ENCODE peak calls at places on chromosomes 4 and X, in seven cellular contexts. E is HepG2, Z is hepatocyte, S is AG04450, O is colonic mucosa, G is spleen, C is mammary epithelial cell. P is an unnamed sample.

GRCh38 chr4:7811536-7812190 is 128.0 kb downstream of the AFAP1 start:
- DNase-seq in E (no peak), Z (peak), S (peak), O (peak), G (no peak), C (peak), P (no peak)

GRCh38 chr4:158763462-158763861 is 5.4 kb upstream of the FNIP2 start:
- DNase-seq in E (no peak), Z (no peak), S (no peak), O (no peak), G (no peak), C (no peak), P (no peak)

GRCh38 chr4:74111990-74112389 is 13.0 kb upstream of the CXCL2 start:
- DNase-seq in E (no peak), Z (no peak), S (no peak), O (no peak), G (no peak), C (peak), P (no peak)

GRCh38 chr4:102466298-102466697 is 34.9 kb upstream of the NFKB1 start:
- DNase-seq in E (no peak), Z (no peak), S (no peak), O (no peak), G (no peak), C (peak), P (no peak)

GRCh38 chr4:10722957-10723356 is 38.4 kb upstream of the CLNK start:
- DNase-seq in E (no peak), Z (no peak), S (no peak), O (no peak), G (no peak), C (no peak), P (no peak)

GRCh38 chrX:46179748-46180147 is 365.5 kb downstream of the ZNF674 start:
- DNase-seq in E (no peak), Z (no peak), S (no peak), O (no peak), G (no peak), C (no peak), P (no peak)

GRCh38 chr4:39030726-39031125 is 1.5 kb downstream of the TMEM156 start:
- DNase-seq in E (no peak), Z (no peak), S (no peak), O (no peak), G (no peak), C (no peak), P (no peak)

GRCh38 chr4:39976945-39977488 is 694 bp downstream of the PDS5A start:
- DNase-seq in E (no peak), Z (peak), S (no peak), O (peak), G (no peak), C (peak), P (no peak)

GRCh38 chr4:38060829-38061431 is 100.7 kb downstream of the PTTG2 start:
- DNase-seq in E (no peak), Z (peak), S (no peak), O (no peak), G (no peak), C (no peak), P (no peak)

GRCh38 chr4:154014401-154015105 is 225.7 kb upstream of the SFRP2 start:
- DNase-seq in E (no peak), Z (no peak), S (no peak), O (no peak), G (no peak), C (no peak), P (no peak)

GRCh38 chr4:86918539-86919072 is 16.2 kb upstream of the AFF1 start:
- DNase-seq in E (peak), Z (peak), S (no peak), O (no peak), G (no peak), C (peak), P (no peak)

GRCh38 chrX:4762196-4762595 is 1048.7 kb upstream of the PRKX start:
- DNase-seq in E (no peak), Z (no peak), S (no peak), O (no peak), G (no peak), C (no peak), P (no peak)

GRCh38 chr4:159298502-159298901 is 195.6 kb downstream of the RAPGEF2 start:
- DNase-seq in E (no peak), Z (no peak), S (no peak), O (no peak), G (no peak), C (peak), P (no peak)

GRCh38 chr4:68865760-68866159 is 50.0 kb downstream of the UGT2B10 start:
- DNase-seq in E (no peak), Z (no peak), S (no peak), O (no peak), G (no peak), C (no peak), P (no peak)

GRCh38 chrX:135396109-135396508 is 25.6 kb upstream of the SMIM10L2A start:
- DNase-seq in E (no peak), Z (no peak), S (no peak), O (no peak), G (no peak), C (peak), P (peak)

GRCh38 chr4:8287606-8288280 is 18.2 kb downstream of the HTRA3 start:
- DNase-seq in E (no peak), Z (no peak), S (no peak), O (no peak), G (peak), C (no peak), P (no peak)

GRCh38 chrX:100928660-100929613 is at the start of gene XKRX:
- DNase-seq in E (no peak), Z (peak), S (no peak), O (peak), G (peak), C (peak), P (no peak)

GRCh38 chrX:78747471-78747870 is at the start of gene LPAR4:
- DNase-seq in E (no peak), Z (peak), S (no peak), O (no peak), G (no peak), C (no peak), P (no peak)

GRCh38 chrX:21691512-21692018 is 33.4 kb upstream of the KLHL34 start:
- DNase-seq in E (no peak), Z (no peak), S (no peak), O (no peak), G (no peak), C (peak), P (no peak)

GRCh38 chr4:22268350-22269025 is 247.4 kb downstream of the ADGRA3 start:
- DNase-seq in E (peak), Z (peak), S (no peak), O (no peak), G (no peak), C (peak), P (no peak)

GRCh38 chrX:73765776-73766465 is 202.9 kb downstream of the CHIC1 start:
- DNase-seq in E (no peak), Z (no peak), S (no peak), O (no peak), G (no peak), C (no peak), P (no peak)

GRCh38 chr4:138405439-138405838 is 163.3 kb upstream of the SLC7A11 start:
- DNase-seq in E (no peak), Z (peak), S (no peak), O (no peak), G (no peak), C (peak), P (no peak)

GRCh38 chr4:37822220-37822619 is 4.3 kb upstream of the PGM2 start:
- DNase-seq in E (no peak), Z (no peak), S (no peak), O (no peak), G (no peak), C (no peak), P (peak)

GRCh38 chrX:135302269-135302873 is 6.9 kb upstream of the ETDC start:
- DNase-seq in E (no peak), Z (no peak), S (no peak), O (no peak), G (no peak), C (no peak), P (no peak)

GRCh38 chr4:55336138-55337034 is 9.7 kb upstream of the SRD5A3 start:
- DNase-seq in E (no peak), Z (no peak), S (no peak), O (no peak), G (no peak), C (no peak), P (no peak)

GRCh38 chr4:126775485-126776106 is 857.2 kb upstream of the INTU start:
- DNase-seq in E (no peak), Z (no peak), S (no peak), O (no peak), G (no peak), C (no peak), P (no peak)

GRCh38 chrX:148700021-148700420 is 199.6 kb downstream of the AFF2 start:
- DNase-seq in E (no peak), Z (no peak), S (no peak), O (no peak), G (no peak), C (no peak), P (no peak)

GRCh38 chr4:40228497-40229365 is 31.9 kb downstream of the RHOH start:
- DNase-seq in E (no peak), Z (no peak), S (no peak), O (no peak), G (no peak), C (no peak), P (no peak)

GRCh38 chr4:93617596-93617995 is 211.0 kb upstream of the ATOH1 start:
- DNase-seq in E (no peak), Z (no peak), S (no peak), O (no peak), G (no peak), C (no peak), P (no peak)

GRCh38 chr4:15343581-15343980 is 84.3 kb upstream of the C1QTNF7 start:
- DNase-seq in E (no peak), Z (no peak), S (no peak), O (no peak), G (no peak), C (no peak), P (no peak)

GRCh38 chrX:21730011-21730410 is 27.9 kb downstream of the SMPX start:
- DNase-seq in E (no peak), Z (no peak), S (no peak), O (no peak), G (no peak), C (no peak), P (no peak)

GRCh38 chrX:53125506-53125905 is 31.6 kb downstream of the KANTR start:
- DNase-seq in E (no peak), Z (no peak), S (no peak), O (no peak), G (no peak), C (no peak), P (no peak)

GRCh38 chr4:168917150-168917779 is 92.8 kb downstream of the CBR4 start:
- DNase-seq in E (peak), Z (peak), S (no peak), O (no peak), G (no peak), C (no peak), P (no peak)

GRCh38 chr4:83013420-83013867 is 2.8 kb upstream of the LIN54 start:
- DNase-seq in E (no peak), Z (no peak), S (no peak), O (no peak), G (no peak), C (no peak), P (no peak)

DNA sequence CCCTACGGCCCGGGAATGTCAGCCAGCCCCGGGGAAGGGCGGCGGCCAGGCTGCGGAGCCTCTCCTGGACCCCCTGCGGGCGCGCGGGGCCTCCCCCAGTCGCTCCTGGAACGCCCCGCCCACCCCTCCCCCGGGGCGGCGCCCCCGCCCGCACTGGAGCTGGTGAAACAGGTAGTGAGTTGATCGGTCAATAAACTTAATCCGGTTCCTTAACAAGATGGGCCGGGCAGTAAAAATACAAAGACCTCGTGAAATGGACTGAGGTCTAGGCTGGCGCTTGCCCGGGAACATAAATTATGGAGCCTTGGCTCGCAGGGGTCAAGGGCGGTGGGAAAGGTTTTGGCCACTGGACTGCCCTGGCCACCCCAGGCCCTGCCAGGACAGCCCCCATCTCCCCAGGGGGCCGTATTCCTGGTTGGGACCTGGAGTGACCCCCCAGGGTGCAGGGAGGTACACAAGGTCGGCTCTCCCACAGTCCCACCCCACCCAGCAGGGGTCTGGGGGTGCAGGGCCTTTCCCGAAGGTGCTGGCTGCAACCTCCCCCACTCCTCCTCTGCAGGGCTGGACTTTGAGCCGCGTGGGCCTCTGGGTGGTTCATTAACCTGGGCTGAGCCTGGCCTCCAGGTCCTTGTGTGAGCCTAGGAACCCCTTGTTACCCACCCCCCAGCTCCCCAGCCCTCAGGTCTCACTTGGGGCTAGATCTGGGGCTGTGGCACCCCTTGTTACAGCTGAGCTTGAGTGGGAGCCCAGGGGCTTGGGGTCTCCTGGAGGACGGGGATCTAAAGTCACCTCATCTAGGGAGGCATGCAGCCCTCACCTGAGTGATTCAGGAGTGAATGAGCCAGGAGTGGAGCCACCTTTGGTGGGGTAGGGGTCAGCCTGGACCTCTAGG is 2.5 kb downstream of the FGFR3 start:
- DNase-seq in E (peak), Z (peak), S (no peak), O (peak), G (no peak), C (no peak), P (peak)
- H3K4me3 ChIP-seq in E (peak), Z (peak), S (no peak), O (peak), G (peak), C (peak), P (peak)

GRCh38 chrX:153927936-153928760 is 2.1 kb upstream of the ARHGAP4 start:
- DNase-seq in E (peak), Z (peak), S (peak), O (peak), G (peak), C (peak), P (peak)
- TF ChIP-seq CTCF in E (peak), Z (peak), S (peak), O (no peak), G (peak), C (peak), P (peak)

GRCh38 chrX:118730500-118731247 is 3.3 kb downstream of the IL13RA1 start:
- DNase-seq in E (no peak), Z (no peak), S (no peak), O (no peak), G (no peak), C (peak), P (no peak)
- H3K4me3 ChIP-seq in E (peak), Z (no peak), S (peak), O (no peak), G (no peak), C (no peak), P (no peak)

GRCh38 chr4:71526626-71527406 is 188.0 kb downstream of the SLC4A4 start:
- DNase-seq in E (no peak), Z (no peak), S (no peak), O (no peak), G (no peak), C (no peak), P (no peak)
- TF ChIP-seq CTCF in E (no peak), Z (no peak), S (peak), O (no peak), G (no peak), C (no peak), P (peak)

DNA sequence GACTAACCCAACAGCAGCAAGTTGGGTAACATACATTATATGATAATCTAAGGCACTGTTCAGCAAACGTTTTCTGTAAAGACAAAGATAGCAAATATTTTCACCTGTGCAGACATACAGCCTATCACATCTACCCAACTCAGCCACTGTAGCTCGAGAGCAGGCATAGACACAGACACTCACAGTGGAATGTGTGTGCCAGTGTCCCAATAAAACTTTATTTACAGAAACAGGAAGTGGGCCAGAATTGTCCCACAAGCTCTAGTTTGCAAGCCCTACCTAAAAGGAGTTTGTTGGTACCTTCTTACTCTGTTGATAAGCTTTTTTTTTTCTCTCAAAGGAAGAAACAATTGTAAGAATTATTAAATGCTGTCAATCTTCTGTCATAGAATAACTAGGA is 11.9 kb upstream of the FAM9A start:
- DNase-seq in E (no peak), Z (no peak), S (no peak), O (no peak), G (no peak), C (no peak), P (no peak)
- H3K4me3 ChIP-seq in E (no peak), Z (no peak), S (no peak), O (no peak), G (no peak), C (no peak), P (no peak)

P was measured in LNCaP clone FGC.